ENCODE peak calls at places on chromosomes 13 and 19, in seven cellular contexts. T is aorta, W is Peyer's patch, R is SJSA1, E is ascending aorta, G is right lobe of liver, C is mammary epithelial cell. F is an unnamed sample.

GRCh38 chr13:46603165-46603603 is 50.2 kb downstream of the LRCH1 start:
- DNase-seq in E (no peak), R (no peak), C (no peak), T (no peak), G (no peak), W (no peak), F (no peak)

GRCh38 chr13:31310356-31310755 is 110.6 kb downstream of the B3GLCT start:
- DNase-seq in G (no peak), W (no peak), R (no peak), T (no peak), C (peak; percentile 1), E (no peak), F (peak; percentile 6)

GRCh38 chr13:39405107-39405506 is 197.9 kb downstream of the LHFPL6 start:
- DNase-seq in C (no peak), G (no peak), T (no peak), W (no peak), R (no peak), E (no peak), F (no peak)

GRCh38 chr13:28401303-28402056 is 93.4 kb downstream of the FLT1 start:
- DNase-seq in E (no peak), W (no peak), T (no peak), C (peak; percentile 0), R (no peak), G (no peak), F (no peak)

GRCh38 chr19:30001794-30002193 is 59.8 kb downstream of the URI1 start:
- DNase-seq in W (no peak), T (no peak), E (no peak), C (no peak), R (no peak), G (no peak), F (no peak)

GRCh38 chr19:55355213-55355821 is 798 bp upstream of the COX6B2 start:
- DNase-seq in C (peak; percentile 87), R (no peak), T (no peak), E (no peak), G (no peak), W (no peak), F (no peak)

GRCh38 chr13:93227280-93227905 is 786 bp downstream of the GPC6 start:
- DNase-seq in R (peak; percentile 74), G (peak; percentile 59), T (peak; percentile 80), W (no peak), E (no peak), C (peak; percentile 81), F (peak; percentile 59)

GRCh38 chr19:1766800-1767352 is 13.6 kb downstream of the ONECUT3 start:
- DNase-seq in G (no peak), C (no peak), E (no peak), W (no peak), R (no peak), T (no peak), F (no peak)

GRCh38 chr13:69324109-69324886 is 783.3 kb upstream of the ATXN8OS start:
- DNase-seq in E (no peak), T (no peak), R (no peak), W (no peak), C (no peak), G (no peak), F (no peak)

GRCh38 chr13:103540394-103540793 is 474.2 kb upstream of the SLC10A2 start:
- DNase-seq in C (no peak), E (no peak), W (no peak), T (no peak), R (no peak), G (no peak), F (no peak)

GRCh38 chr19:489418-490196 is 6.7 kb upstream of the MADCAM1 start:
- DNase-seq in E (no peak), C (no peak), G (no peak), R (peak; percentile 44), W (no peak), T (peak; percentile 85), F (peak; percentile 38)

GRCh38 chr13:114269281-114269770 is 12.1 kb upstream of the UPF3A start:
- DNase-seq in W (no peak), R (no peak), G (no peak), T (no peak), C (no peak), E (no peak), F (no peak)

GRCh38 chr19:46786236-46787039 is 2.0 kb downstream of the SLC1A5 start:
- DNase-seq in E (peak; percentile 38), G (peak; percentile 64), R (peak; percentile 87), T (peak; percentile 86), W (peak; percentile 90), C (peak; percentile 82), F (peak; percentile 92)

GRCh38 chr19:39246951-39247669 is 1.5 kb downstream of the IFNL4 start:
- DNase-seq in G (no peak), R (no peak), W (peak; percentile 47), E (no peak), C (no peak), T (no peak), F (no peak)

GRCh38 chr19:17794731-17795494 is at the start of gene B3GNT3:
- DNase-seq in T (peak; percentile 83), W (peak; percentile 90), E (no peak), R (no peak), G (no peak), C (peak; percentile 60), F (peak; percentile 39)

DNA sequence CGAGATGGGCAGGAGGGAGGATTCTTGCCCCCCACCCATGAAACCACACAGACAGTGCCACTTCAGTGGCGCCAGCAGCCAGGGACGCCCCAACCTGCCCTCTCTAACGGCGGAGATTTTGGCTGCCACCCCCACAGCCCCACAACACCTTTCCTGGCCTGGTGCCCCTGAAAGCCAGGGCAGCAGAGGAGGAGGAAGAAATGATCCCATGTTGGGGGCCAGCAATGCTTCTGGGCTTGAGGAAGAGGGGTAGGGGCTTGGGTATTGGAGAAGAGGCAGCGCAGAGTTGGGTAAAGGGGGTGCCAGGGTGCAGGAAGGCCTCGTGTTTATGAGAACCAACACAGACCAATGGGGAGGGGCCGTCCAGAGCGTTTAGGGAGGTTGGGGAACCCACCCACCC is 1.7 kb downstream of the MLLT1 start:
- DNase-seq in C (no peak), G (no peak), T (no peak), R (no peak), W (no peak), E (no peak), F (no peak)
- H3K4me3 ChIP-seq in C (no peak overlapping the region), G (no peak overlapping the region), T (no peak overlapping the region), R (no peak overlapping the region), W (no peak overlapping the region), E (peak overlapping the region; percentile 95), F (peak overlapping the region; percentile 66)

DNA sequence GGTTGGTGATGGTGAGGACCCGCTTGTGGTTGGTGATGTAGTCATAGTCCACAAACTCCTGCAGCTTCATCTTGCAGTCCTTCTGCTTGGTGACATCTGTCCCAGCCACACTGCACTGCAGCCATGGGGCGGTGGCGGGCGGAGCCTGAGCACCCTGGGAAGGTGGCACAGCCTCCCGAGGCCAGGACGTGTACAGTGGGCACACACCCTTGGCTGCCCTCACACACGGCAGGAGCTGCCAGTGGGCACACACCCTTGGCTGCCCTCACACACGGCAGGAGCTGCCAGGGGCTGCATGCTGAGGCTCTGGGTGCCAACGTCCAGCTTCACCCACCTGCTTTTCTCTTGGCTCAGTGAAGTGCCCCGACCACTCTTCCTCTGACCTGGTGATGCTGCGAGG is 128.7 kb downstream of the TUBA3C start:
- DNase-seq in E (no peak), R (no peak), G (no peak), C (no peak), T (no peak), W (no peak), F (no peak)
- H3K9me3 ChIP-seq in E (no peaks in the 10 kb centered on the region), R (no peaks in the 10 kb centered on the region), G (no peaks in the 10 kb centered on the region), C (peaks cover 68% of the 10 kb centered on the region), T (no peaks in the 10 kb centered on the region), W (no peaks in the 10 kb centered on the region), F (no peaks in the 10 kb centered on the region)

GRCh38 chr19:23762548-23762883 is 3.8 kb upstream of the ZNF681 start:
- DNase-seq in G (no peak), T (no peak), R (no peak), C (no peak), W (no peak), E (no peak), F (no peak)
- H3K4me3 ChIP-seq in G (peak overlapping the region; percentile 58), T (no peak overlapping the region), R (peak overlapping the region; percentile 45), C (peak overlapping the region; percentile 8), W (peak overlapping the region; percentile 57), E (peak overlapping the region; percentile 55), F (no peak overlapping the region)

GRCh38 chr13:33264620-33264978 is 21.0 kb downstream of the STARD13 start:
- DNase-seq in T (no peak), C (no peak), R (no peak), G (no peak), W (peak; percentile 65), E (no peak), F (peak; percentile 77)

GRCh38 chr13:33263976-33264619 is 21.5 kb downstream of the STARD13 start:
- DNase-seq in W (no peak), T (no peak), R (no peak), C (no peak), G (no peak), E (no peak), F (peak; percentile 57)

GRCh38 chr13:33265133-33265532 is 20.4 kb downstream of the STARD13 start:
- DNase-seq in G (no peak), T (no peak), C (no peak), W (no peak), E (no peak), R (no peak), F (no peak)

GRCh38 chr13:33263484-33263883 is 22.1 kb downstream of the STARD13 start:
- DNase-seq in E (no peak), G (no peak), R (no peak), C (no peak), W (no peak), T (no peak), F (no peak)

GRCh38 chr13:33265607-33266006 is 19.9 kb downstream of the STARD13 start:
- DNase-seq in E (no peak), T (no peak), W (no peak), G (no peak), R (no peak), C (no peak), F (no peak)
- H3K9me3 ChIP-seq in E (no peaks in the 10 kb centered on the region), T (no peaks in the 10 kb centered on the region), W (no peaks in the 10 kb centered on the region), G (no peaks in the 10 kb centered on the region), R (no peaks in the 10 kb centered on the region), C (no peaks in the 10 kb centered on the region), F (no peaks in the 10 kb centered on the region)

GRCh38 chr13:111178417-111178816 is 63.3 kb downstream of the ARHGEF7 start:
- DNase-seq in T (no peak), C (no peak), W (no peak), R (peak; percentile 43), G (no peak), E (no peak), F (no peak)
- H3K4me3 ChIP-seq in T (no peak overlapping the region), C (no peak overlapping the region), W (no peak overlapping the region), R (no peak overlapping the region), G (no peak overlapping the region), E (peak overlapping the region; percentile 31), F (no peak overlapping the region)

GRCh38 chr19:58003153-58003828 is 671 bp upstream of the ZNF606 start:
- DNase-seq in T (no peak), E (no peak), R (no peak), W (no peak), C (no peak), G (no peak), F (no peak)

GRCh38 chr19:58001895-58002369 is 688 bp downstream of the ZNF606 start:
- DNase-seq in T (no peak), E (no peak), R (no peak), W (peak; percentile 48), C (no peak), G (no peak), F (no peak)

GRCh38 chr19:58002384-58003152 is at the start of gene ZNF606:
- DNase-seq in W (peak; percentile 94), C (peak; percentile 86), G (peak; percentile 92), E (peak; percentile 25), T (peak; percentile 96), R (peak; percentile 83), F (peak; percentile 88)

GRCh38 chr19:58000677-58001076 is 1.9 kb downstream of the ZNF606 start:
- DNase-seq in E (no peak), T (no peak), R (no peak), G (no peak), W (no peak), C (no peak), F (no peak)
- H3K9me3 ChIP-seq in E (peaks cover 65% of the 10 kb centered on the region), T (peaks cover 20% of the 10 kb centered on the region), R (peaks cover 23% of the 10 kb centered on the region), G (no peaks in the 10 kb centered on the region), W (no peaks in the 10 kb centered on the region), C (peaks cover 45% of the 10 kb centered on the region), F (peaks cover 62% of the 10 kb centered on the region)